ENCODE peak calls at places on chromosome 12, in seven cellular contexts. C, G, V, L, R, D and J are unnamed samples.
A peak's percentile ranks its signal among the peaks of the same experiment; 100 is the strongest.

GRCh38 chr12:124617615-124618014 is 50.2 kb upstream of the NCOR2 start:
- DNase-seq in C (peak; percentile 51), G (peak; percentile 36), V (no peak), L (no peak), R (no peak), D (no peak), J (no peak)

GRCh38 chr12:67562513-67563287 is 85.8 kb upstream of the DYRK2 start:
- DNase-seq in C (no peak), G (no peak), V (no peak), L (no peak), R (no peak), D (no peak), J (no peak)

GRCh38 chr12:60529723-60530122 is 933.9 kb downstream of the SLC16A7 start:
- DNase-seq in C (no peak), G (no peak), V (no peak), L (no peak), R (no peak), D (no peak), J (no peak)

GRCh38 chr12:131098178-131098981 is 144.7 kb downstream of the ADGRD1 start:
- DNase-seq in C (no peak), G (no peak), V (no peak), L (no peak), R (no peak), D (no peak), J (no peak)

GRCh38 chr12:111664510-111664909 is 21.2 kb downstream of the BRAP start:
- DNase-seq in C (no peak), G (no peak), V (no peak), L (no peak), R (no peak), D (no peak), J (no peak)

GRCh38 chr12:104672501-104673265 is 215.9 kb downstream of the CHST11 start:
- DNase-seq in C (no peak), G (peak; percentile 90), V (no peak), L (no peak), R (no peak), D (peak; percentile 51), J (peak; percentile 65)

GRCh38 chr12:75913502-75914110 is 118.0 kb downstream of the PHLDA1 start:
- DNase-seq in C (no peak), G (peak; percentile 48), V (no peak), L (no peak), R (no peak), D (no peak), J (no peak)

GRCh38 chr12:109153711-109154434 is 37.5 kb downstream of the ACACB start:
- DNase-seq in C (peak; percentile 28), G (peak; percentile 52), V (peak; percentile 24), L (no peak), R (peak; percentile 49), D (no peak), J (no peak)

GRCh38 chr12:81094718-81095360 is 17.0 kb downstream of the ACSS3 start:
- DNase-seq in C (no peak), G (no peak), V (no peak), L (no peak), R (no peak), D (no peak), J (no peak)

GRCh38 chr12:7346571-7347225 is 42.8 kb downstream of the ACSM4 start:
- DNase-seq in C (no peak), G (no peak), V (no peak), L (no peak), R (no peak), D (no peak), J (no peak)

GRCh38 chr12:82326905-82327503 is 31.2 kb downstream of the CCDC59 start:
- DNase-seq in C (peak; percentile 15), G (no peak), V (no peak), L (peak; percentile 28), R (peak; percentile 13), D (peak; percentile 35), J (no peak)

GRCh38 chr12:96295532-96296160 is 101.5 kb downstream of the ELK3 start:
- DNase-seq in C (no peak), G (no peak), V (no peak), L (no peak), R (no peak), D (no peak), J (no peak)

GRCh38 chr12:1006255-1006654 is 15.2 kb downstream of the ERC1 start:
- DNase-seq in C (no peak), G (no peak), V (no peak), L (no peak), R (no peak), D (no peak), J (no peak)

GRCh38 chr12:92608418-92609091 is 94.2 kb upstream of the PLEKHG7 start:
- DNase-seq in C (peak; percentile 11), G (no peak), V (no peak), L (peak; percentile 67), R (peak; percentile 25), D (peak; percentile 76), J (no peak)

GRCh38 chr12:97800561-97800960 is 338.0 kb downstream of the RMST start:
- DNase-seq in C (no peak), G (no peak), V (no peak), L (no peak), R (peak; percentile 1), D (no peak), J (no peak)

GRCh38 chr12:113418213-113418879 is 3.8 kb upstream of the SDSL start:
- DNase-seq in C (no peak), G (no peak), V (no peak), L (peak; percentile 4), R (peak; percentile 80), D (peak; percentile 89), J (no peak)

GRCh38 chr12:92299344-92299743 is 153.7 kb upstream of the BTG1 start:
- DNase-seq in C (no peak), G (no peak), V (no peak), L (no peak), R (no peak), D (no peak), J (no peak)

GRCh38 chr12:62328296-62328921 is 68.2 kb downstream of the USP15 start:
- DNase-seq in C (no peak), G (no peak), V (no peak), L (no peak), R (no peak), D (no peak), J (no peak)

GRCh38 chr12:121532503-121533390 is 48.1 kb downstream of the KDM2B start:
- DNase-seq in C (no peak), G (peak; percentile 28), V (no peak), L (peak; percentile 84), R (no peak), D (no peak), J (no peak)

GRCh38 chr12:118102609-118103008 is 1.2 kb downstream of the VSIG10 start:
- DNase-seq in C (no peak), G (no peak), V (no peak), L (no peak), R (no peak), D (no peak), J (no peak)

GRCh38 chr12:118103231-118103600 is 595 bp downstream of the VSIG10 start:
- DNase-seq in C (no peak), G (no peak), V (no peak), L (peak; percentile 7), R (no peak), D (peak; percentile 28), J (no peak)

GRCh38 chr12:118102070-118102469 is 1.7 kb downstream of the VSIG10 start:
- DNase-seq in C (no peak), G (peak; percentile 11), V (no peak), L (peak; percentile 8), R (peak; percentile 39), D (peak; percentile 49), J (peak; percentile 76)

GRCh38 chr12:118101051-118101450 is 2.8 kb downstream of the VSIG10 start:
- DNase-seq in C (no peak), G (no peak), V (no peak), L (no peak), R (no peak), D (no peak), J (no peak)

GRCh38 chr12:118103601-118104382 is at the start of gene VSIG10:
- DNase-seq in C (peak; percentile 77), G (peak; percentile 88), V (peak; percentile 86), L (peak; percentile 53), R (peak; percentile 71), D (peak; percentile 81), J (peak; percentile 82)
- TF ChIP-seq POLR2A in C (no peak), G (peak; percentile 67), V (no peak), L (no peak), R (peak; percentile 46), D (peak; percentile 71), J (peak; percentile 72)

GRCh38 chr12:56628671-56629458 is 1.3 kb downstream of the BAZ2A start:
- DNase-seq in C (peak; percentile 18), G (peak; percentile 68), V (peak; percentile 70), L (peak; percentile 74), R (peak; percentile 31), D (peak; percentile 35), J (no peak)
- TF ChIP-seq POLR2A in C (no peak), G (no peak), V (no peak), L (no peak), R (no peak), D (no peak), J (no peak)

DNA sequence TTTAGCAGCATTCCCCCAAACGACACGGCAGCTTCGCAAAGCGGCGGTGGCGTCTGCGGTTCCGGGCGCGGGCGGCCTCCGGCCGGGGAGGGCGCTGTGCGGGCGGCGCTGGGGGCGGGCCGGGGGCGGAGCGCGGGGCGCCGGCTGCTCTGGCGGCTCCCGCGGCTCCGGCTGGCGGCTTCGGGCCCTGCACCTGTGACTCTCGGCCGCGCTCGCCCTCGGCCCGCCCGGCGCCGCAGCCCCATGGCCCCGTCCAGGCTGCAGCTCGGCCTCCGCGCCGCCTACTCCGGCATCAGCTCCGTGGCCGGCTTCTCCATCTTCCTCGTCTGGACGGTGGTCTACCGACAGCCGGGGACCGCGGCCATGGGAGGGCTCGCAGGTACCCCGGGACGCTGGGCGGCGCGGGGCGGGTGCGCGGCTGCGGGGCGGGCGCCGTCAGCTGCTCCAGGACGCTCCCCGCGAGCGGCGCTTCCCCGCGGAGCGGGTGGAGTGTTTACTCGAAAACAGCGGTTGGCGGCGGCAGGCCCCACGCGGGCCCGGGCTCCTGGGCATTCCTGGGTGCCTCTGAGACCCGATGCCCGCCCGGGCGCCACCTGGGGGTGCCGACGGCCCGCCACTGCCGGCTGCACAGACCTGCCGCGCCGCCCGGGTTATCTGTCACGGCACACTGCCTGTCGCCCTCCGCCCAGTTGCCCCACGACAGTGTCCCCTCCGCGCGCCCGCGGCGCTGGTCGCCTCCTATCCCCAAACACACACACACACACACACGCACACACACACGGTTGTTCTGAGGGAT is at the start of gene SLC48A1:
- DNase-seq in C (peak; percentile 95), G (peak; percentile 77), V (peak; percentile 83), L (peak; percentile 46), R (peak; percentile 30), D (peak; percentile 72), J (peak; percentile 84)
- TF ChIP-seq POLR2A in C (peak; percentile 51), G (no peak), V (no peak), L (no peak), R (peak; percentile 18), D (peak; percentile 82), J (peak; percentile 19)

GRCh38 chr12:31324845-31325523 is 966 bp downstream of the SINHCAF start:
- DNase-seq in C (peak; percentile 52), G (peak; percentile 54), V (peak; percentile 55), L (peak; percentile 49), R (no peak), D (peak; percentile 59), J (peak; percentile 32)

GRCh38 chr12:31324116-31324844 is 1.7 kb downstream of the SINHCAF start:
- DNase-seq in C (peak; percentile 51), G (peak; percentile 79), V (peak; percentile 83), L (peak; percentile 73), R (peak; percentile 78), D (peak; percentile 85), J (peak; percentile 52)

GRCh38 chr12:31322651-31323248 is 3.2 kb downstream of the SINHCAF start:
- DNase-seq in C (no peak), G (no peak), V (no peak), L (peak; percentile 59), R (no peak), D (peak; percentile 43), J (peak; percentile 34)

GRCh38 chr12:31321565-31322228 is 4.3 kb downstream of the SINHCAF start:
- DNase-seq in C (no peak), G (no peak), V (no peak), L (peak; percentile 62), R (no peak), D (no peak), J (no peak)

GRCh38 chr12:31323466-31324115 is 2.4 kb downstream of the SINHCAF start:
- DNase-seq in C (peak; percentile 44), G (no peak), V (peak; percentile 51), L (no peak), R (no peak), D (peak; percentile 41), J (peak; percentile 28)
- TF ChIP-seq POLR2A in C (peak; percentile 33), G (no peak), V (no peak), L (no peak), R (no peak), D (no peak), J (no peak)